ENCODE peak calls at places on chromosome 17, in nine cellular contexts. S, A, K, V, M, E, X, C and B are unnamed samples.
A peak's percentile ranks its signal among the peaks of the same experiment; 100 is the strongest.

GRCh38 chr17:2796164-2797140 is at the start of gene RAP1GAP2:
- DNase-seq in S (peak; percentile 80), A (peak; percentile 61), K (no peak), V (no peak), M (no peak), E (no peak), X (no peak), C (peak; percentile 73), B (peak; percentile 60)

GRCh38 chr17:12021604-12022003 is 927 bp downstream of the MAP2K4 start:
- DNase-seq in S (no peak), A (no peak), K (no peak), V (no peak), M (no peak), E (no peak), X (no peak), C (no peak), B (no peak)

GRCh38 chr17:42672038-42672437 is 4.8 kb downstream of the PLEKHH3 start:
- DNase-seq in S (peak; percentile 55), A (no peak), K (no peak), V (no peak), M (peak; percentile 35), E (no peak), X (no peak), C (no peak), B (no peak)

GRCh38 chr17:44324092-44324570 is 492 bp downstream of the SLC25A39 start:
- DNase-seq in S (no peak), A (no peak), K (no peak), V (no peak), M (no peak), E (peak; percentile 55), X (peak; percentile 4), C (no peak), B (peak; percentile 34)

GRCh38 chr17:41421116-41421515 is 3.3 kb downstream of the KRT37 start:
- DNase-seq in S (no peak), A (no peak), K (no peak), V (no peak), M (no peak), E (peak; percentile 69), X (peak; percentile 80), C (no peak), B (no peak)

GRCh38 chr17:77881545-77881944 is 77.0 kb upstream of the TNRC6C start:
- DNase-seq in S (peak; percentile 91), A (peak; percentile 89), K (no peak), V (no peak), M (no peak), E (peak; percentile 46), X (peak; percentile 83), C (peak; percentile 87), B (peak; percentile 92)

GRCh38 chr17:50055426-50056216 is at the start of gene ITGA3:
- DNase-seq in S (peak; percentile 93), A (peak; percentile 78), K (peak; percentile 84), V (no peak), M (peak; percentile 77), E (peak; percentile 87), X (peak; percentile 93), C (peak; percentile 67), B (peak; percentile 82)

GRCh38 chr17:68198931-68199836 is 48.7 kb upstream of the AMZ2 start:
- DNase-seq in S (no peak), A (no peak), K (no peak), V (no peak), M (no peak), E (peak; percentile 29), X (no peak), C (no peak), B (no peak)

GRCh38 chr17:17347234-17347955 is 44.2 kb downstream of the NT5M start:
- DNase-seq in S (peak; percentile 47), A (no peak), K (peak; percentile 35), V (no peak), M (no peak), E (peak; percentile 3), X (no peak), C (no peak), B (no peak)

GRCh38 chr17:43880420-43880991 is 26.8 kb downstream of the MPP2 start:
- DNase-seq in S (no peak), A (no peak), K (no peak), V (no peak), M (no peak), E (peak; percentile 49), X (no peak), C (no peak), B (peak; percentile 59)

GRCh38 chr17:43641416-43641815 is 20.3 kb downstream of the MEOX1 start:
- DNase-seq in S (no peak), A (no peak), K (no peak), V (no peak), M (no peak), E (no peak), X (no peak), C (no peak), B (no peak)

GRCh38 chr17:12973496-12974318 is 44.1 kb downstream of the ELAC2 start:
- DNase-seq in S (no peak), A (peak; percentile 28), K (no peak), V (no peak), M (no peak), E (peak; percentile 17), X (peak; percentile 18), C (no peak), B (no peak)

GRCh38 chr17:72362466-72363335 is 241.9 kb downstream of the SOX9 start:
- DNase-seq in S (no peak), A (no peak), K (no peak), V (no peak), M (no peak), E (no peak), X (peak; percentile 89), C (no peak), B (no peak)

GRCh38 chr17:35256629-35257028 is 13.8 kb downstream of the SLFN5 start:
- DNase-seq in S (no peak), A (no peak), K (no peak), V (no peak), M (no peak), E (no peak), X (no peak), C (no peak), B (no peak)

GRCh38 chr17:21285164-21286065 is 904 bp downstream of the MAP2K3 start:
- DNase-seq in S (no peak), A (no peak), K (no peak), V (no peak), M (no peak), E (peak; percentile 49), X (peak; percentile 57), C (peak; percentile 48), B (no peak)
- H3K4me3 ChIP-seq in S (peak overlapping the region; percentile 91), A (peak overlapping the region; percentile 99), K (peak overlapping the region; percentile 86), V (peak overlapping the region; percentile 86), M (peak overlapping the region; percentile 57), E (peak overlapping the region; percentile 71), X (peak overlapping the region; percentile 96), C (peak overlapping the region; percentile 63), B (peak overlapping the region; percentile 89)

DNA sequence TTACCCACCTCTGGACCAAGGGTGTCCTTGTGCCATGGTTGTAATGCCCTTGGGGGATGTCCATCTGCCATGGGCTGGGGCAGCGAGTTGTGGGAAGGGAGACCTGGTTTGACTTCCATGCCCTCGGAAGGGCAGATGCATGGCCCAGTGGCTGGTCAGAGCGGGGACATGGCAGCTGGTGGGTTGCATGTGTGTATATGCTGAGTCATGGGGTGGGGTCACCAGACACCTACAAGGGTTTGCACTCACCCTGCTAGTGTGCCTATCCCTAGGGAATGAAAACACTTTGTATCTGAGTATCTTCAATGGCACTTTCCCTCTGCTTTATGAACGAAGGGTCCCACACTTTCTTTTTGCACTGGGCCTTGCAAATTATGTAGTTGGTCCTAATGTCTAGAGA is 10.6 kb upstream of the HNF1B start:
- DNase-seq in S (no peak), A (no peak), K (no peak), V (no peak), M (no peak), E (no peak), X (no peak), C (no peak), B (no peak)
- TF ChIP-seq CTCF in S (no peak), A (no peak), K (no peak), V (no peak), M (no peak), E (no peak), X (no peak), C (no peak), B (no peak)

GRCh38 chr17:48644159-48644558 is 18.0 kb upstream of the HOXB9 start:
- DNase-seq in S (no peak), A (no peak), K (no peak), V (no peak), M (no peak), E (no peak), X (no peak), C (no peak), B (no peak)
- H3K27me3 ChIP-seq in S (peaks cover 27% of the 10 kb centered on the region), A (peaks cover 41% of the 10 kb centered on the region), K (peaks cover 95% of the 10 kb centered on the region), V (peaks cover 90% of the 10 kb centered on the region), M (no peaks in the 10 kb centered on the region), E (peaks cover 99% of the 10 kb centered on the region), X (peaks cover 83% of the 10 kb centered on the region), C (no peaks in the 10 kb centered on the region), B (peaks cover 43% of the 10 kb centered on the region)

GRCh38 chr17:82232876-82233785 is 4.3 kb downstream of the SLC16A3 start:
- DNase-seq in S (no peak), A (peak; percentile 17), K (no peak), V (no peak), M (no peak), E (no peak), X (no peak), C (no peak), B (peak; percentile 61)

GRCh38 chr17:82231312-82231561 is 2.4 kb downstream of the SLC16A3 start:
- DNase-seq in S (no peak), A (no peak), K (no peak), V (no peak), M (no peak), E (no peak), X (no peak), C (no peak), B (no peak)

GRCh38 chr17:82230627-82231311 is 1.9 kb downstream of the SLC16A3 start:
- DNase-seq in S (peak; percentile 92), A (peak; percentile 92), K (peak; percentile 78), V (no peak), M (peak; percentile 92), E (peak; percentile 89), X (peak; percentile 79), C (peak; percentile 78), B (peak; percentile 90)

GRCh38 chr17:82231562-82232321 is 2.9 kb downstream of the SLC16A3 start:
- DNase-seq in S (peak; percentile 85), A (peak; percentile 78), K (peak; percentile 61), V (no peak), M (peak; percentile 78), E (peak; percentile 88), X (peak; percentile 50), C (peak; percentile 85), B (peak; percentile 86)

DNA sequence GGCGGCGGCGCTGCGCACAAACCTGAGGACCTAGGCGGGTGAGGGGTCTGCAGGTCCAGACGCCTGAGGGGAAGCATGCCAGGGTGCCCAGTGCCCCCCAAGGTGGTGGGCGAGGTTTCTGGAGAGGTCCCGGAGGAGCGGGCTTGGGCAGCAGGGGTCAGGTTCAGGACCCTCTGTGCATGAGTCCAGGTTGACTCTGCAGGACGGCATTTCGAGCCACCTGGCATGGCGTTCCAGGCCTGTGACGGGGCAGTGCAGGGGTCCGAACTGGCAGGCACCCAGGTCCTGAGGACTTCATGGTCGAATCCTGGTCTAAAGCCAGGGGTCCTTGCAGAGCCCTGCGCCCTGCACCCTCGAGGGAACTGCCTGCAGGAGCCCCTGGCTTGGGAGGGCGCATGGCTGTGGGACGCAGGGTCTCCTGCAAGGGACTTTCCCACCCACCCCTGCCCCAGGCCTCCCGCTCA is 3.5 kb downstream of the SLC16A3 start:
- DNase-seq in S (peak; percentile 66), A (peak; percentile 43), K (no peak), V (no peak), M (peak; percentile 66), E (no peak), X (no peak), C (no peak), B (no peak)
- H3K4me3 ChIP-seq in S (no peak overlapping the region), A (peak overlapping the region; percentile 55), K (no peak overlapping the region), V (peak overlapping the region; percentile 76), M (peak overlapping the region; percentile 50), E (no peak overlapping the region), X (peak overlapping the region; percentile 65), C (peak overlapping the region; percentile 58), B (peak overlapping the region; percentile 75)

GRCh38 chr17:60315650-60316049 is 76.3 kb downstream of the USP32 start:
- DNase-seq in S (no peak), A (no peak), K (no peak), V (no peak), M (no peak), E (no peak), X (no peak), C (no peak), B (no peak)
- TF ChIP-seq CTCF in S (no peak), A (no peak), K (no peak), V (no peak), M (no peak), E (no peak), X (no peak), C (no peak), B (no peak)